ENCODE peak calls at places on chromosomes 5 and 9, in ten cellular contexts. Q is heart right ventricle, T is SJSA1, A is aorta, W is prostate gland, M is cardiac muscle cell, R is IMR-90, D is HCT116, I is astrocyte, L is suprapubic skin. Y is an unnamed sample. For H3K4me1, the result is how much of the 10 kb centered on the place peaks cover.

GRCh38 chr5:148290271-148291195 is 21.7 kb upstream of the SPINK7 start:
- DNase-seq in Q (no peak), W (no peak), T (no peak), M (peak), R (peak), A (no peak), L (no peak), I (no peak), D (peak), Y (peak)

GRCh38 chr5:50873594-50874276 is 207.3 kb downstream of the PARP8 start:
- DNase-seq in I (no peak), L (no peak), Q (no peak), A (no peak), T (no peak), R (no peak), M (no peak), W (no peak), D (no peak), Y (no peak)

GRCh38 chr5:150021491-150022162 is 21.1 kb downstream of the HMGXB3 start:
- DNase-seq in T (peak), Q (peak), L (no peak), A (peak), R (peak), W (peak), I (peak), D (peak), M (peak), Y (no peak)

GRCh38 chr9:19387317-19387716 is 7.3 kb upstream of the RPS6 start:
- DNase-seq in A (no peak), Q (no peak), L (no peak), I (no peak), T (no peak), R (no peak), W (no peak), M (no peak), D (no peak), Y (no peak)

GRCh38 chr5:10860645-10861455 is 99.8 kb upstream of the DAP start:
- DNase-seq in W (no peak), I (peak), A (no peak), M (peak), D (no peak), T (no peak), L (no peak), Q (no peak), R (peak), Y (peak)

GRCh38 chr9:112831281-112831851 is 59.3 kb downstream of the SLC46A2 start:
- DNase-seq in T (no peak), R (no peak), A (peak), L (no peak), W (peak), Q (peak), M (peak), D (no peak), I (no peak), Y (peak)

GRCh38 chr9:5884191-5884590 is 6.5 kb upstream of the MLANA start:
- DNase-seq in R (no peak), Q (no peak), A (no peak), I (no peak), D (no peak), W (no peak), L (no peak), M (no peak), T (no peak), Y (no peak)

GRCh38 chr5:124524552-124525232 is 221.7 kb downstream of the ZNF608 start:
- DNase-seq in I (no peak), Q (no peak), W (no peak), D (no peak), R (no peak), M (no peak), T (no peak), A (no peak), L (no peak), Y (no peak)

GRCh38 chr5:35679351-35679750 is 61.7 kb downstream of the SPEF2 start:
- DNase-seq in W (no peak), M (no peak), T (no peak), R (no peak), I (no peak), D (no peak), L (no peak), A (no peak), Q (no peak), Y (peak)

GRCh38 chr5:1321576-1321975 is 23.3 kb downstream of the CLPTM1L start:
- DNase-seq in L (peak), Q (no peak), M (no peak), D (no peak), A (peak), T (no peak), I (no peak), R (no peak), W (no peak), Y (no peak)

GRCh38 chr9:70034292-70034711 is 9.3 kb upstream of the MAMDC2 start:
- DNase-seq in L (no peak), D (no peak), A (no peak), I (peak), R (peak), Q (no peak), T (no peak), W (no peak), M (no peak), Y (no peak)

GRCh38 chr5:109281136-109281690 is 128.6 kb downstream of the PJA2 start:
- DNase-seq in R (no peak), I (no peak), M (no peak), T (no peak), A (no peak), L (no peak), Q (no peak), D (no peak), W (no peak), Y (no peak)

GRCh38 chr9:133008824-133009223 is 22.0 kb upstream of the GTF3C5 start:
- DNase-seq in W (no peak), D (no peak), A (no peak), R (no peak), T (no peak), M (no peak), L (no peak), I (no peak), Q (no peak), Y (no peak)

GRCh38 chr9:124210697-124211096 is 47.1 kb upstream of the NEK6 start:
- DNase-seq in W (no peak), M (no peak), A (no peak), R (peak), L (no peak), Q (no peak), D (no peak), I (no peak), T (no peak), Y (no peak)

GRCh38 chr5:172007795-172008465 is 1.5 kb upstream of the FBXW11 start:
- DNase-seq in R (peak), M (peak), L (no peak), W (no peak), I (peak), A (no peak), T (peak), D (no peak), Q (no peak), Y (peak)

GRCh38 chr5:146068977-146069779 is 36.2 kb downstream of the PLAC8L1 start:
- DNase-seq in R (no peak), L (no peak), W (no peak), A (no peak), Q (no peak), D (no peak), T (no peak), I (no peak), M (no peak), Y (no peak)

GRCh38 chr5:95816341-95816740 is 6.2 kb downstream of the GLRX start:
- DNase-seq in L (no peak), I (no peak), D (no peak), M (no peak), R (no peak), Q (no peak), A (no peak), W (no peak), T (no peak), Y (no peak)
- H3K4me1 ChIP-seq in L (under half), I (under half), D (under half), M (under half), R (under half), Q (half or more), A (under half), W (under half), T (under half), Y (under half)

DNA sequence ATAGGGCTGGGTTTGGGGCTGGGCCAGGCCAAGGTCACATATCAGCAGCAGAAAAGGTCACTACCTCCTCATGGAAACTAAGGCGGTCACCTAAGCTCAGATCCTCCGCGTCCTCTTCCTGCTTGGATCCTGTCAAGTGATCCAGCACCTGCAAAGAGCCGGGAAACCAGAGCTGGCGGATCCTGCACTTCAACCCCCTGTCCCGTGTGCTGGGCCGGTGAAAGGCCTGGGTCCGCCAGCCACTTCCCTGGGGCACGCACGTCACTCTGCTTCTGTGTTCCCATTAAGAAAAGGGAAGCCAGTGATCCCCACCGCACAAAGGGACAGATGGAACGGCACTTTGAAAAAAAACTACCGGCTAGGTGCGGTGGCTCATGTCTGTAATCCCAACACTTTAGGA is 61.3 kb upstream of the STXBP1 start:
- DNase-seq in R (no peak), D (no peak), T (no peak), A (no peak), L (peak), I (no peak), Q (no peak), W (no peak), M (no peak), Y (no peak)
- H3K4me1 ChIP-seq in R (under half), D (under half), T (under half), A (under half), L (half or more), I (under half), Q (half or more), W (under half), M (under half), Y (under half)

DNA sequence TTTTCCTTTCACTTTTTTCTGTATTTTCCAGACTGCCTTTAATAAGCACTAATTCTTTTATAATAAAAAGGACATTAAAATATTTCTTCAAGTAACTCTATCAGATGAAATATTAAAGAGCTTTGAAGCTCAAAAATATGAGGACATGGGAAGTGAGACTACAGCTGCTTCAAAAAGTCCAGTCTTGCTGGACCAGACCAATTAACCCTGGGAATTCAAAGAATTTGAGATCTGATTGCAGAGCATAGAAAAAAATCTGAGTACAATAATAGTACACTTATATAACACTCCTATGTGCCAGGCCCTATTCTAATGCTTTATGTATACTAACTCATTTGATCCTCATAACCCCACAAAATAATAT is 9.8 kb downstream of the TMEM245 start:
- DNase-seq in M (peak), I (peak), T (no peak), L (no peak), R (no peak), D (no peak), A (no peak), W (no peak), Q (no peak), Y (peak)
- H3K4me1 ChIP-seq in M (half or more), I (under half), T (under half), L (half or more), R (under half), D (under half), A (under half), W (under half), Q (half or more), Y (half or more)

GRCh38 chr5:142364251-142365145 is 39.7 kb upstream of the SPRY4 start:
- DNase-seq in A (no peak), Q (peak), T (no peak), L (no peak), R (no peak), W (peak), I (no peak), M (no peak), D (no peak), Y (no peak)

GRCh38 chr5:142360051-142360498 is 35.3 kb upstream of the SPRY4 start:
- DNase-seq in I (no peak), A (no peak), M (no peak), W (no peak), Q (no peak), R (no peak), D (no peak), L (no peak), T (no peak), Y (no peak)

GRCh38 chr5:142366007-142366406 is 41.2 kb upstream of the SPRY4 start:
- DNase-seq in I (no peak), M (no peak), Q (no peak), A (no peak), R (no peak), W (no peak), L (no peak), D (no peak), T (no peak), Y (no peak)

GRCh38 chr5:142360607-142361120 is 35.8 kb upstream of the SPRY4 start:
- DNase-seq in Q (no peak), T (peak), R (peak), M (peak), W (no peak), D (peak), I (peak), A (no peak), L (no peak), Y (peak)

DNA sequence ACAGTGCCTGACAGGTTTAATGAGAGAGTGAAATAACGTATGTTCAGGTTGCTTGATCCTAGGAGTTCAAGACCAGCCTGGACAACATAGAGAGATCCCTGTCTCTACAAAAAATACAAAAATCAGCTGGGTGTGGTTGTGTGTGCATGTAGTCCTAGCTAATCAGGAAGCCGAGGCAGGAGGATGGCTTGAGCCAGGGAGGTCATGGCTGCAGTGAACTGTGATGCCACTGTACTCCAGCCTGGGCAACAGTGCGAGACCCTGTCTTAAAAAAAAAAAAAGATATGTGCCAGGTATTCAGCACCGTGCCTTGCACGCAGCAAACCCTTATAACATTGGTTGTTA is 38.8 kb upstream of the SPRY4 start:
- DNase-seq in W (no peak), L (no peak), M (no peak), I (no peak), D (no peak), A (no peak), Q (no peak), R (no peak), T (no peak), Y (no peak)
- H3K4me1 ChIP-seq in W (under half), L (under half), M (under half), I (under half), D (half or more), A (under half), Q (under half), R (under half), T (under half), Y (under half)

GRCh38 chr5:76942581-76942980 is 10.3 kb upstream of the CRHBP start:
- DNase-seq in A (no peak), D (no peak), T (no peak), Q (no peak), W (no peak), R (peak), L (no peak), M (no peak), I (peak), Y (peak)
- H3K4me1 ChIP-seq in A (under half), D (under half), T (under half), Q (under half), W (under half), R (under half), L (under half), M (under half), I (under half), Y (under half)

DNA sequence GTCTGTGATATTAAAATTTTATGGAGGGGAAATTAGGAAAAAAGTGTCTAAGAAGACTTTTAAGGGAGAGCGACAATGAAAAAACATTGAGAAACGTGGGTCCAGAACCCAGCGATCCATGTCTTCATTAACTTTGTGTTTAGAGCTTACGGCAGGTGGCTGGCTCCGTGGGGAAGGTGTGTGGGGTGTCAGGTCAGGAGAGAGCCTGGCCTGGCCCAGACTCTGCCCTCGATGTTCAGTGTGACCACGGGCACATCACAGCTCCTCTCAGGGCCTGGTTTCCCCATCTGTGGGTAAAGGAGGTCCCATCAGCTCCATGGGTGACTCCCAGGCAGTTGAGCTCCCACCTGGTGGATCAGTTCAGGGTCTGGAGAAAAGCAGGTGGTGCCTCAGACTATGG is 22.1 kb downstream of the DAB2IP start:
- DNase-seq in L (no peak), R (no peak), T (no peak), W (no peak), A (peak), M (no peak), I (no peak), D (no peak), Q (no peak), Y (no peak)
- H3K4me1 ChIP-seq in L (under half), R (under half), T (under half), W (under half), A (under half), M (under half), I (under half), D (under half), Q (half or more), Y (under half)

GRCh38 chr5:100901851-100902341 is 1.2 kb downstream of the ST8SIA4 start:
- DNase-seq in W (no peak), I (no peak), R (no peak), T (no peak), L (peak), M (peak), Q (peak), D (no peak), A (peak), Y (no peak)

GRCh38 chr5:100899675-100900074 is 3.4 kb downstream of the ST8SIA4 start:
- DNase-seq in T (no peak), A (no peak), I (no peak), M (no peak), D (no peak), R (no peak), W (no peak), Q (no peak), L (no peak), Y (no peak)

GRCh38 chr5:100902406-100903035 is 561 bp downstream of the ST8SIA4 start:
- DNase-seq in T (no peak), L (no peak), I (no peak), D (no peak), A (peak), W (no peak), R (no peak), Q (no peak), M (no peak), Y (no peak)

GRCh38 chr5:100900142-100900795 is 2.8 kb downstream of the ST8SIA4 start:
- DNase-seq in A (peak), Q (peak), M (peak), I (peak), D (no peak), R (no peak), T (no peak), W (no peak), L (peak), Y (peak)

DNA sequence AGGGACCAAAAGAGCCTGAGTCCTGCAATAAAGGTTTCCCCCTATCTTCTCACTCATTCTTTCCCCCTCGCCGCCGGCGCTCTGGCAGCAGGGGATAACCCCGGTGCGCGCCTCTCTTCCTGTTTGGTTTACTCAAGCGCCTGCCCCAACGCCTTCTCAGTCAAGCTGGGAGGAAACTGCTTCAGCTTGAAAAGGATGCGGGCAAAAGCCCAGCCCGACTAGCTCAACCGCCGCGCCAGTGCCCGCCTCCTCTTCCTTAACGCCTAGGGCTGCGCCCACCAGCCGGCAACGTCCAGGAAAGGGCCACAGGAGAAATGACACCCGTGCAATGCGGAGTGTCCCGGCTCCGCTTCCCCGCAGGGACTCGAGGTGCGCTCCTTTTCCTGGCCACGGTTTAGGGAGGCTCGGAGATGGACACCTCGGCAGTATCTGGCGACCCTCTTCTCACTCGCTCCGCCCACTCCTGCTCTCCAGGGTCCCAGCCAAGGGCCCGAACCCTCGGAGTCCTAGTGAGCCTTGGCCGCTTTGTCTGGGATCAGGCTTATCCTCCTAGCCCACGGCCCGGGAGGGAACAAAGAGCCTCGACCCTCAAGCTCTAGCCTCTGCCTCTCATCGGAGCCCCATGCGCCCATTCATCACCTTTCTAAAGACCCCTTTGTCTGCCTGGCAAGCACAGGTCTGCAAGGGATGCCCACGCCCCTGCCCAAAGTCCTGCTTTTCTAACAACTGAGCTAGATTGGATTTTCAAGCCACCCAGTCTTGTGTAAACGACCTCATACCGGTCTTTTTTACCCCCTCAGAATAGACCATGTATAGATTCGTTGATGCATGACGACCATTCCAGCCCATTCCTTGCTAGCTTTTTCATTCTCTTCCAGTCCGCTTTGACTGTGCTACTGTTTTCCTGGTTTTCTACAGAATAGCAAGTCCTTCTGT is 2.0 kb downstream of the ST8SIA4 start:
- DNase-seq in T (peak), W (peak), R (peak), M (peak), D (no peak), I (peak), L (peak), A (peak), Q (peak), Y (peak)
- H3K4me1 ChIP-seq in T (under half), W (under half), R (under half), M (under half), D (under half), I (under half), L (under half), A (under half), Q (under half), Y (under half)

DNA sequence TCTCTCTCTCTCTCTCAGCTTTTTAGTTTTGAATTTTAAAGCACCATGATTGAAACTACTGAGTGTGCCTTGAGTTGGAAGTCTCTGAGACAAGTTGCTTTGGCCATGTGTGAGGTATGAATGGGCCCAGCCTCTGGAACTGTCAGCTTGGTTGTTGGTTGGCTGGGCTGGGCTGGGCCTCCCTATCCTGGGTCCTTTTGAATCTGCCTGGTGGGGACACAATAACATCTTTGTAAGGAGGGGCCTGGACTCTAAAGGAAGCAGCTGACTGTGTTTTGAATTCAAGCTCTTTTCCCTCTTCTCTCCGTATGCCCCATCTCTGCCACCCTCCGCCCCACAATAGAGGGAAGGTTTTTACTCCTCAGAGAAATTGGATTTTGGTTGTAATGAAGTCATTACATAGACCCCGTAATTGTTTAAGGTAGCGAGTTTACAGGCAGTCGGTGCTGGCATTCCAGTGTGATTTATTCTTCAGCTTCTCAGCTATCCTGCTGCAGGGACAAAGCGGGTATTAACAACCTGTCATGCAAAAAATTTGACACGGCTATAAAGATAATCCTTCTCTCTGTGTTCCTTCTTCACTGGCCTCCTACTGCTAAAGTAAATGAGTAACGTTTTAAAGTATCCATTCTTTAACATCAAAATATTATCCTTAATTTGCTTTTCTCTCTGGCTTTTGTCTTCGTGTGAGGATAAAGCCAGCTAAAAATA is 105.4 kb downstream of the DAPK1 start:
- DNase-seq in D (no peak), Q (no peak), T (no peak), M (no peak), W (no peak), A (no peak), I (no peak), L (no peak), R (no peak), Y (no peak)
- H3K4me1 ChIP-seq in D (under half), Q (under half), T (half or more), M (under half), W (under half), A (under half), I (under half), L (under half), R (under half), Y (under half)

Y was measured in adipocyte.